ENCODE peak calls at places on chromosomes 2 and 18, in eight cellular contexts. W, P, C, Y, D, U, A and T are unnamed samples.

GRCh38 chr2:169977510-169977909 is 150.3 kb downstream of the UBR3 start:
- DNase-seq in W (no peak), P (no peak), C (no peak), Y (no peak), D (no peak), U (no peak), A (no peak), T (no peak)

GRCh38 chr2:22110244-22110651 is 986.5 kb downstream of the TDRD15 start:
- DNase-seq in W (peak), P (peak), C (no peak), Y (peak), D (no peak), U (no peak), A (no peak), T (no peak)

GRCh38 chr2:203893386-203893785 is 25.8 kb downstream of the CTLA4 start:
- DNase-seq in W (no peak), P (no peak), C (no peak), Y (no peak), D (no peak), U (peak), A (no peak), T (peak)

GRCh38 chr18:74166397-74166796 is 18.1 kb downstream of the TIMM21 start:
- DNase-seq in W (no peak), P (no peak), C (no peak), Y (no peak), D (no peak), U (no peak), A (no peak), T (no peak)

GRCh38 chr2:109176489-109176888 is 47.5 kb downstream of the SH3RF3 start:
- DNase-seq in W (no peak), P (no peak), C (no peak), Y (no peak), D (no peak), U (no peak), A (no peak), T (no peak)

GRCh38 chr2:238921681-238922319 is 73.9 kb downstream of the TWIST2 start:
- DNase-seq in W (no peak), P (no peak), C (no peak), Y (no peak), D (no peak), U (no peak), A (no peak), T (no peak)

GRCh38 chr2:210955591-210955990 is 399.2 kb downstream of the CPS1 start:
- DNase-seq in W (no peak), P (no peak), C (peak), Y (no peak), D (peak), U (no peak), A (no peak), T (no peak)

GRCh38 chr2:208984376-208985100 is 439.3 kb upstream of the MAP2 start:
- DNase-seq in W (no peak), P (no peak), C (no peak), Y (no peak), D (no peak), U (no peak), A (no peak), T (no peak)

GRCh38 chr18:32378705-32379104 is 92.0 kb downstream of the GAREM1 start:
- DNase-seq in W (no peak), P (no peak), C (peak), Y (no peak), D (no peak), U (no peak), A (no peak), T (no peak)

GRCh38 chr2:215465246-215465645 is 29.4 kb upstream of the FN1 start:
- DNase-seq in W (no peak), P (no peak), C (peak), Y (no peak), D (no peak), U (no peak), A (no peak), T (no peak)

GRCh38 chr2:175585531-175585930 is 404.0 kb upstream of the ATP5MC3 start:
- DNase-seq in W (no peak), P (no peak), C (no peak), Y (no peak), D (no peak), U (no peak), A (no peak), T (no peak)

GRCh38 chr18:30544141-30544540 is 498.4 kb downstream of the DSC3 start:
- DNase-seq in W (no peak), P (no peak), C (no peak), Y (no peak), D (no peak), U (no peak), A (no peak), T (no peak)